ENCODE peak calls at places on chromosomes 12 and 14, in four cellular contexts. One of them, this sample, is unnamed.

GRCh38 chr12:2353691-2354090 is 300.9 kb downstream of the CACNA1C start:
- DNase-seq in cardiac fibroblast: no peak
- DNase-seq in posterior cingulate gyrus: no peak
- DNase-seq in Panc1: no peak
- DNase-seq in this sample: no peak

GRCh38 chr14:83006071-83006670 is 1472.5 kb upstream of the SEL1L start:
- DNase-seq in cardiac fibroblast: no peak
- DNase-seq in posterior cingulate gyrus: no peak
- DNase-seq in Panc1: no peak
- DNase-seq in this sample: no peak

GRCh38 chr14:33509927-33510535 is 440.8 kb downstream of the EGLN3 start:
- DNase-seq in Panc1: no peak
- DNase-seq in posterior cingulate gyrus: no peak
- DNase-seq in cardiac fibroblast: peak
- DNase-seq in this sample: no peak

GRCh38 chr12:100842156-100842555 is 47.6 kb downstream of the ANO4 start:
- DNase-seq in cardiac fibroblast: no peak
- DNase-seq in posterior cingulate gyrus: no peak
- DNase-seq in Panc1: no peak
- DNase-seq in this sample: no peak

GRCh38 chr12:132151766-132152410 is 7.6 kb downstream of the NOC4L start:
- DNase-seq in cardiac fibroblast: no peak
- DNase-seq in Panc1: no peak
- DNase-seq in posterior cingulate gyrus: peak
- DNase-seq in this sample: no peak

GRCh38 chr14:101476258-101476930 is 84.9 kb upstream of the DIO3 start:
- DNase-seq in Panc1: no peak
- DNase-seq in posterior cingulate gyrus: no peak
- DNase-seq in cardiac fibroblast: no peak
- DNase-seq in this sample: no peak

GRCh38 chr14:63563370-63564026 is 20.3 kb upstream of the PPP2R5E start:
- DNase-seq in Panc1: no peak
- DNase-seq in posterior cingulate gyrus: no peak
- DNase-seq in cardiac fibroblast: peak
- DNase-seq in this sample: no peak

GRCh38 chr12:106138279-106138645 is 492 bp downstream of the NUAK1 start:
- DNase-seq in posterior cingulate gyrus: no peak
- DNase-seq in cardiac fibroblast: no peak
- DNase-seq in Panc1: no peak
- DNase-seq in this sample: no peak

GRCh38 chr14:64717870-64718269 is 13.6 kb downstream of the PLEKHG3 start:
- DNase-seq in Panc1: no peak
- DNase-seq in posterior cingulate gyrus: no peak
- DNase-seq in cardiac fibroblast: no peak
- DNase-seq in this sample: no peak

GRCh38 chr12:8712572-8712971 is 14.8 kb downstream of the RIMKLB start:
- DNase-seq in Panc1: no peak
- DNase-seq in cardiac fibroblast: no peak
- DNase-seq in posterior cingulate gyrus: no peak
- DNase-seq in this sample: no peak